ENCODE peak calls at places on chromosomes 7 and 10, in six cellular contexts. B is endothelial cell of umbilical vein, Y is A549, K is HepG2, U is K562, H is GM12878. V is an unnamed sample.

GRCh38 chr10:6999232-6999925 is 411.5 kb downstream of the SFMBT2 start:
- DNase-seq in K (no peak), H (no peak), Y (no peak), B (no peak), U (no peak), V (no peak)

GRCh38 chr7:94190599-94191061 is 186.5 kb upstream of the BET1 start:
- DNase-seq in B (peak; percentile 94), Y (peak; percentile 33), U (no peak), K (no peak), H (no peak), V (no peak)

GRCh38 chr10:45001382-45002148 is 842 bp downstream of the ZNF22 start:
- DNase-seq in Y (peak; percentile 23), B (peak; percentile 94), U (peak; percentile 80), K (no peak), H (peak; percentile 44), V (peak; percentile 84)

GRCh38 chr10:76558996-76559888 is 1078.4 kb downstream of the KCNMA1 start:
- DNase-seq in K (no peak), Y (no peak), H (no peak), U (no peak), B (no peak), V (no peak)

GRCh38 chr7:23357190-23358093 is 58.3 kb downstream of the MALSU1 start:
- DNase-seq in Y (peak; percentile 86), U (peak; percentile 51), H (no peak), K (peak; percentile 91), B (peak; percentile 81), V (peak; percentile 58)

GRCh38 chr10:11846542-11846941 is 23.4 kb downstream of the PROSER2 start:
- DNase-seq in B (no peak), Y (no peak), U (no peak), H (no peak), K (no peak), V (no peak)

GRCh38 chr10:98088186-98088971 is 46.1 kb upstream of the R3HCC1L start:
- DNase-seq in B (no peak), K (no peak), H (no peak), Y (no peak), U (no peak), V (no peak)

GRCh38 chr7:121046009-121046408 is 57.5 kb downstream of the CPED1 start:
- DNase-seq in K (no peak), H (no peak), B (no peak), Y (no peak), U (no peak), V (no peak)

GRCh38 chr7:69780377-69780776 is 182.1 kb downstream of the AUTS2 start:
- DNase-seq in U (no peak), Y (peak; percentile 18), H (no peak), K (no peak), B (no peak), V (no peak)

GRCh38 chr7:148884049-148884298 is at the start of gene EZH2:
- DNase-seq in B (no peak), K (no peak), Y (no peak), H (no peak), U (no peak), V (no peak)

GRCh38 chr10:31315453-31315852 is 3.6 kb upstream of the ZEB1 start:
- DNase-seq in U (no peak), K (no peak), B (peak; percentile 90), H (no peak), Y (no peak), V (peak; percentile 10)

GRCh38 chr10:69574571-69574978 is 1.4 kb upstream of the NEUROG3 start:
- DNase-seq in Y (no peak), B (no peak), K (no peak), U (peak; percentile 39), H (no peak), V (no peak)

GRCh38 chr7:151706568-151707469 is 170.1 kb downstream of the PRKAG2 start:
- DNase-seq in H (no peak), K (no peak), B (no peak), Y (no peak), U (no peak), V (no peak)

GRCh38 chr7:98352621-98353020 is 48.3 kb downstream of the BAIAP2L1 start:
- DNase-seq in Y (peak; percentile 93), U (no peak), K (no peak), B (no peak), H (no peak), V (no peak)

GRCh38 chr7:18906901-18907300 is 210.5 kb downstream of the TWIST1 start:
- DNase-seq in K (no peak), H (no peak), U (no peak), Y (no peak), B (no peak), V (no peak)

GRCh38 chr7:150382123-150382843 is 3.2 kb downstream of the ZNF775 start:
- DNase-seq in H (no peak), K (no peak), U (no peak), Y (no peak), B (no peak), V (no peak)

GRCh38 chr7:150383710-150384397 is 4.7 kb downstream of the ZNF775 start:
- DNase-seq in B (no peak), Y (no peak), U (peak; percentile 56), H (no peak), K (peak; percentile 98), V (peak; percentile 74)

GRCh38 chr7:150382844-150383225 is 3.7 kb downstream of the ZNF775 start:
- DNase-seq in U (no peak), Y (no peak), H (no peak), B (no peak), K (no peak), V (no peak)

GRCh38 chr7:150385240-150385830 is 6.2 kb downstream of the ZNF775 start:
- DNase-seq in K (no peak), U (no peak), Y (no peak), B (no peak), H (no peak), V (peak; percentile 86)

GRCh38 chr7:150384406-150385239 is 5.5 kb downstream of the ZNF775 start:
- DNase-seq in Y (no peak), H (no peak), K (no peak), U (no peak), B (no peak), V (peak; percentile 86)
- H3K4me3 ChIP-seq in Y (no peak overlapping the region), H (no peak overlapping the region), K (no peak overlapping the region), U (no peak overlapping the region), B (no peak overlapping the region), V (peak overlapping the region; percentile 40)

GRCh38 chr10:122327237-122328206 is 47.0 kb upstream of the PLEKHA1 start:
- DNase-seq in U (no peak), K (no peak), B (no peak), Y (no peak), H (no peak), V (no peak)

GRCh38 chr10:122326385-122326784 is 48.1 kb upstream of the PLEKHA1 start:
- DNase-seq in U (no peak), H (no peak), Y (no peak), B (no peak), K (no peak), V (no peak)

GRCh38 chr10:122325235-122325634 is 49.3 kb upstream of the PLEKHA1 start:
- DNase-seq in Y (no peak), K (no peak), B (no peak), H (no peak), U (no peak), V (no peak)

GRCh38 chr10:122328676-122329075 is 45.8 kb upstream of the PLEKHA1 start:
- DNase-seq in K (no peak), B (no peak), Y (no peak), U (no peak), H (no peak), V (no peak)

GRCh38 chr10:122326806-122327205 is 47.7 kb upstream of the PLEKHA1 start:
- DNase-seq in B (no peak), Y (no peak), K (no peak), U (no peak), H (no peak), V (no peak)
- TF ChIP-seq MAX in B (no peak), Y (no peak), K (no peak), U (no peak), H (no peak), V (no peak)

GRCh38 chr7:29019275-29019820 is 61.2 kb upstream of the TRIL start:
- DNase-seq in H (no peak), K (no peak), B (no peak), U (no peak), Y (no peak), V (no peak)
- TF ChIP-seq MYC in H (no peak), K (no peak), B (no peak), U (no peak), Y (no peak), V (no peak)

GRCh38 chr10:77886795-77887355 is 39.7 kb downstream of the DLG5 start:
- DNase-seq in Y (no peak), K (no peak), B (no peak), H (no peak), U (no peak), V (no peak)
- H3K4me3 ChIP-seq in Y (no peak overlapping the region), K (peak overlapping the region; percentile 44), B (no peak overlapping the region), H (no peak overlapping the region), U (no peak overlapping the region), V (no peak overlapping the region)

V was measured in NB4.